ENCODE peak calls at places on chromosomes 2 and 18, in five cellular contexts. One of them, this sample, is unnamed.
A peak's percentile ranks its signal among the peaks of the same experiment; 100 is the strongest.

GRCh38 chr2:216188956-216189355 is 79.8 kb downstream of the XRCC5 start:
- DNase-seq in NCI-H2081: no peak
- DNase-seq in germinal center: no peak
- DNase-seq in NCI-H446: no peak
- DNase-seq in body of pancreas: no peak
- DNase-seq in this sample: no peak

GRCh38 chr18:4544131-4544530 is 89.0 kb upstream of the DLGAP1 start:
- DNase-seq in body of pancreas: no peak
- DNase-seq in NCI-H446: no peak
- DNase-seq in germinal center: no peak
- DNase-seq in NCI-H2081: no peak
- DNase-seq in this sample: no peak

GRCh38 chr18:42178381-42179080 is 223.5 kb downstream of the PIK3C3 start:
- DNase-seq in body of pancreas: no peak
- DNase-seq in NCI-H446: peak; percentile 92
- DNase-seq in germinal center: no peak
- DNase-seq in NCI-H2081: no peak
- DNase-seq in this sample: no peak

GRCh38 chr18:57052759-57053158 is 94.1 kb upstream of the BOD1L2 start:
- DNase-seq in NCI-H2081: no peak
- DNase-seq in germinal center: no peak
- DNase-seq in body of pancreas: no peak
- DNase-seq in NCI-H446: no peak
- DNase-seq in this sample: no peak

GRCh38 chr2:229784791-229785190 is 70.4 kb upstream of the DNER start:
- DNase-seq in NCI-H446: no peak
- DNase-seq in NCI-H2081: no peak
- DNase-seq in body of pancreas: no peak
- DNase-seq in germinal center: no peak
- DNase-seq in this sample: no peak

GRCh38 chr2:146697307-146697706 is 1147.5 kb upstream of the ACVR2A start:
- DNase-seq in germinal center: no peak
- DNase-seq in NCI-H446: no peak
- DNase-seq in body of pancreas: no peak
- DNase-seq in NCI-H2081: no peak
- DNase-seq in this sample: no peak

GRCh38 chr2:19408592-19408991 is 50.2 kb upstream of the OSR1 start:
- DNase-seq in NCI-H446: no peak
- DNase-seq in NCI-H2081: no peak
- DNase-seq in body of pancreas: no peak
- DNase-seq in germinal center: no peak
- DNase-seq in this sample: no peak

GRCh38 chr2:110873056-110873502 is 140.7 kb downstream of the ACOXL start:
- DNase-seq in germinal center: no peak
- DNase-seq in NCI-H2081: no peak
- DNase-seq in body of pancreas: no peak
- DNase-seq in NCI-H446: no peak
- DNase-seq in this sample: no peak

GRCh38 chr2:1671916-1672315 is 72.4 kb downstream of the PXDN start:
- DNase-seq in germinal center: no peak
- DNase-seq in NCI-H446: no peak
- DNase-seq in NCI-H2081: no peak
- DNase-seq in body of pancreas: no peak
- DNase-seq in this sample: no peak

GRCh38 chr2:65710779-65711295 is 278.4 kb upstream of the SPRED2 start:
- DNase-seq in NCI-H2081: no peak
- DNase-seq in NCI-H446: no peak
- DNase-seq in germinal center: peak; percentile 14
- DNase-seq in body of pancreas: no peak
- DNase-seq in this sample: peak; percentile 19

GRCh38 chr2:211157856-211158463 is 601.6 kb downstream of the CPS1 start:
- DNase-seq in germinal center: peak; percentile 8
- DNase-seq in body of pancreas: peak; percentile 79
- DNase-seq in NCI-H2081: peak; percentile 62
- DNase-seq in NCI-H446: peak; percentile 46
- DNase-seq in this sample: peak; percentile 45

GRCh38 chr2:233084488-233084887 is 24.3 kb downstream of the INPP5D start:
- DNase-seq in germinal center: no peak
- DNase-seq in body of pancreas: peak; percentile 76
- DNase-seq in NCI-H2081: no peak
- DNase-seq in NCI-H446: no peak
- DNase-seq in this sample: no peak

GRCh38 chr2:60350791-60351190 is 202.7 kb downstream of the BCL11A start:
- DNase-seq in germinal center: peak; percentile 76
- DNase-seq in NCI-H446: no peak
- DNase-seq in body of pancreas: no peak
- DNase-seq in NCI-H2081: no peak
- DNase-seq in this sample: no peak

GRCh38 chr2:36528761-36529392 is 69.1 kb downstream of the FEZ2 start:
- DNase-seq in NCI-H446: no peak
- DNase-seq in body of pancreas: no peak
- DNase-seq in NCI-H2081: no peak
- DNase-seq in germinal center: no peak
- DNase-seq in this sample: no peak

GRCh38 chr18:75214766-75215515 is 4.3 kb downstream of the TSHZ1 start:
- DNase-seq in NCI-H2081: peak; percentile 14
- DNase-seq in body of pancreas: peak; percentile 44
- DNase-seq in germinal center: no peak
- DNase-seq in NCI-H446: no peak
- DNase-seq in this sample: no peak

GRCh38 chr18:24111936-24112335 is 26.9 kb upstream of the CABYR start:
- DNase-seq in NCI-H446: no peak
- DNase-seq in body of pancreas: no peak
- DNase-seq in germinal center: no peak
- DNase-seq in NCI-H2081: no peak
- DNase-seq in this sample: no peak

GRCh38 chr2:146312899-146313298 is 1531.9 kb upstream of the ACVR2A start:
- DNase-seq in NCI-H446: no peak
- DNase-seq in germinal center: no peak
- DNase-seq in body of pancreas: no peak
- DNase-seq in NCI-H2081: no peak
- DNase-seq in this sample: peak; percentile 1

GRCh38 chr18:22543764-22544163 is 126.0 kb upstream of the CTAGE1 start:
- DNase-seq in NCI-H446: no peak
- DNase-seq in germinal center: no peak
- DNase-seq in NCI-H2081: no peak
- DNase-seq in body of pancreas: no peak
- DNase-seq in this sample: no peak

GRCh38 chr2:215535726-215536125 is 99.9 kb upstream of the FN1 start:
- DNase-seq in body of pancreas: no peak
- DNase-seq in NCI-H2081: no peak
- DNase-seq in germinal center: no peak
- DNase-seq in NCI-H446: no peak
- DNase-seq in this sample: no peak